ENCODE peak calls at places on chromosomes 2 and 18, in six cellular contexts. W, S, Q, Z, K and X are unnamed samples.
A peak's percentile ranks its signal among the peaks of the same experiment; 100 is the strongest.

GRCh38 chr2:15734871-15735737 is 143.4 kb downstream of the DDX1 start:
- DNase-seq in S (no peak), K (no peak), Q (no peak), Z (no peak), W (no peak), X (no peak)

GRCh38 chr18:57438669-57439616 is 3.8 kb downstream of the ONECUT2 start:
- DNase-seq in Z (no peak), S (no peak), W (no peak), K (no peak), Q (no peak), X (no peak)

GRCh38 chr2:20057268-20057667 is 5.8 kb upstream of the LAPTM4A start:
- DNase-seq in Z (no peak), W (no peak), K (no peak), S (no peak), Q (no peak), X (no peak)

GRCh38 chr18:67513285-67513684 is 3.2 kb downstream of the DSEL start:
- DNase-seq in Z (no peak), Q (no peak), S (no peak), W (no peak), K (no peak), X (peak; percentile 38)

GRCh38 chr18:54767094-54767493 is 61.2 kb upstream of the RAB27B start:
- DNase-seq in K (no peak), S (no peak), Q (no peak), Z (no peak), W (peak; percentile 77), X (no peak)

GRCh38 chr2:64491426-64491825 is 32.7 kb upstream of the AFTPH start:
- DNase-seq in Z (peak; percentile 10), Q (no peak), W (no peak), S (peak; percentile 47), K (peak; percentile 59), X (peak; percentile 40)

GRCh38 chr2:25570161-25570840 is 103.1 kb downstream of the DTNB start:
- DNase-seq in K (peak; percentile 59), S (no peak), Q (no peak), Z (no peak), W (no peak), X (peak; percentile 76)

GRCh38 chr2:18473241-18473841 is 87.1 kb downstream of the RDH14 start:
- DNase-seq in K (peak; percentile 88), Z (no peak), S (peak; percentile 76), W (peak; percentile 35), Q (no peak), X (peak; percentile 66)

GRCh38 chr2:228602277-228602676 is 420.8 kb upstream of the SPHKAP start:
- DNase-seq in Z (no peak), K (peak; percentile 23), S (peak; percentile 79), Q (no peak), W (no peak), X (no peak)

GRCh38 chr18:71362140-71362539 is 1073.3 kb downstream of the SOCS6 start:
- DNase-seq in K (no peak), Q (no peak), S (no peak), Z (no peak), W (no peak), X (no peak)

GRCh38 chr2:72694715-72695496 is 130.9 kb downstream of the EXOC6B start:
- DNase-seq in Q (no peak), K (peak; percentile 81), W (peak; percentile 43), Z (no peak), S (peak; percentile 50), X (peak; percentile 62)

GRCh38 chr18:35810505-35810904 is 162.0 kb upstream of the RMP24 start:
- DNase-seq in S (no peak), Q (no peak), K (no peak), Z (no peak), W (no peak), X (no peak)

GRCh38 chr2:24926602-24927252 is 6.7 kb upstream of the ADCY3 start:
- DNase-seq in K (peak; percentile 61), W (peak; percentile 28), S (no peak), Q (no peak), Z (no peak), X (peak; percentile 18)

GRCh38 chr2:33202641-33203345 is 256.0 kb downstream of the LTBP1 start:
- DNase-seq in Z (no peak), S (no peak), Q (no peak), W (no peak), K (no peak), X (no peak)

GRCh38 chr2:167438206-167438605 is 549.9 kb downstream of the XIRP2 start:
- DNase-seq in Q (no peak), K (no peak), W (no peak), Z (no peak), S (no peak), X (peak; percentile 51)

GRCh38 chr2:226721541-226721940 is 78.1 kb downstream of the IRS1 start:
- DNase-seq in S (no peak), W (no peak), K (peak; percentile 65), Z (no peak), Q (no peak), X (peak; percentile 29)

GRCh38 chr2:102168026-102168425 is 18.8 kb upstream of the IL1RL2 start:
- DNase-seq in Q (no peak), W (no peak), K (no peak), Z (no peak), S (no peak), X (no peak)

DNA sequence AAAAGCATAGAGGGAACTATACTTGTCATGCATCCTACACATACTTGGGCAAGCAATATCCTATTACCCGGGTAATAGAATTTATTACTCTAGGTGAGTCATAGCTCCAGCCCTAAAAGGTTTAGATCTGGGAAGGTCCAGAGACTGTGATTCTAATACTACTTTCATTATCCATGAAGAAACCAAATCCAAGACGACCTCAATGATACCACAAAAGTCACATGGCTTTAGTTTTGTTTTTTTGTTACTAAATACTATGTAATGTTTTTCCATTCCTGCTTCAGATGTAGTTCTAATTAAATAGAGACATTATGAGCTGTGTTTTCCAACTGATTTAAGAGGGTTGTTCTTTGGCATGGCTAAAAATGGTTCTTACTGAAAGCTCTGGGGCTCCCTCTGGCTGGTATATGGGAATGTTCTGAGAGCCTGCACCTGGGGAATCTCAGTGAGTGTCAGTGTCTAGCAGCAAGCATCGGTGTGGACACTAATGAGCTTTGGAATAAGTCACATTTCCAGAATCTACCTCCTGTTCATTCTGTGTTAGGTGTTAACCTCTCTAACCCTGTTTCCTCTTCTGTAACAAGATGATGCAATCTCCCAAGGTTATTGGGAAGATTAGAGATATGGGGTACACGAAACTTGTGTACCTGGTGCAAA is 20.5 kb upstream of the IL1RL2 start:
- DNase-seq in W (peak; percentile 66), K (peak; percentile 80), Z (no peak), Q (no peak), S (peak; percentile 74), X (no peak)
- TF ChIP-seq CTCF in W (peak; percentile 81), K (peak; percentile 76), Z (peak; percentile 68), Q (peak; percentile 79), S (peak; percentile 81), X (peak; percentile 34)

DNA sequence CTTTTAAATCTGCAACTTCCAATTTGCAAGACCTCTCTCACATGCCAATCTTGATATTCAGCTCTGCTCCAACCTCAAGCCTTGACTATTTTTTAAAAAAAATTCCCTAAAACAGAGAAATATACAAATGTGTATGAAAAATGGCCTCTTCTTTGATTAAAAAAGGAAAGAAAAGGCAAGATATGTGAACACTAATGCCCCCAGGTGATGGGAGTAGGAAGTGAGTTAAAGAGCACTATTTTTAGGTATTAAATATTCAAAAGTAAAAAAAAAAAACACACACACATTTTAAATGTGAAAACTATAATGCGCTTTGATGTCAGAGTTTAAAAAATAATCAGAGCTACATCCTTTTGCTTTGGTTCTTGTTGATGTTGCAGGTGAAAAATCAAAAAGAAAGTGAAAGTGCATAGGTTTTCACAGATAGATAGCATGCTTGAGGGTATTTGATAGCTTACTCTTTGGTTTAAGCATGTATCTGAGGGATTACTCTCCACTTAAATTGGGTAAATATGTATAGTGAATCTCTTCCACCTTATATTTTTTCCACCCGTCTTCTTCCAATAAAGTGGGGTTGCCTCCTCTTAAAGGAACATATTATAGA is 406.0 kb upstream of the POU3F3 start:
- DNase-seq in W (no peak), K (no peak), Q (no peak), S (no peak), Z (no peak), X (no peak)
- TF ChIP-seq CTCF in W (no peak), K (peak; percentile 25), Q (peak; percentile 67), S (no peak), Z (peak; percentile 27), X (no peak)

GRCh38 chr2:120007851-120008250 is 5.0 kb upstream of the EPB41L5 start:
- DNase-seq in K (no peak), Q (no peak), S (no peak), W (no peak), Z (no peak), X (no peak)

GRCh38 chr2:120004254-120004653 is 8.6 kb upstream of the EPB41L5 start:
- DNase-seq in Q (no peak), K (no peak), W (no peak), S (no peak), Z (no peak), X (no peak)

GRCh38 chr2:120001461-120001860 is 11.4 kb upstream of the EPB41L5 start:
- DNase-seq in Q (no peak), W (no peak), Z (no peak), K (no peak), S (no peak), X (no peak)

DNA sequence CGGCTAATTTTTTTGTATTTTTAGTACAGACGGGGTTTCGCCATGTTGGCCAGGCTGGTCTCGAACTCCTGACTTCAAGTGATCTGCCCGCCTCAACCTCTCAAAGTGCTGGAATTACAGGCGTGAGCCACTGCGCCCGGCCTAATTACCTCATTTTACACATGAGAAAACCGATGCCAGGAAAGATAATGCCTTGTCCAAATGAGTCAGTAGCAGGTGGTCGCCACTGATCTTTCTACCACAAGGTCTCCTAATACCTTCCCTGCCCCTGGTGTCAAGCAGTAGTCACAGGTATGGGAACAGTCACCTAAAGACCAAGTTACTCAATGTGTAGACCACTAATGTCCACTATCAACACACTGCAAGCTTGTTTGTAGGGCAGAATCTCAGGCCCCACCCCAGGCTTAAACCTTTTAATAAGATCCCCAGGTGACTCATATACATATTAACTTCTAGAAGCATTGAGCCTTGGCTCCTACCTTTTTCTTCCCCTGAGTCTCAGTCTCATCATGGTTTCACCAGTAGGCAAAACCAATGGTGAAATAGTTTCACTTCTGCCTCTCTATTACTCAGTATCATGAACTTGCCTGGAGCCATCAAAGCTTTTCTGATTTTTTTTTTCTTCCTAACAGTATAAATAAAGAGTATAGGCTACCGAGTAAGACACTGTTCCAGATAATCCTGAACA is 6.9 kb upstream of the EPB41L5 start:
- DNase-seq in Q (no peak), W (no peak), S (no peak), Z (no peak), K (no peak), X (no peak)
- TF ChIP-seq CTCF in Q (no peak), W (no peak), S (no peak), Z (no peak), K (no peak), X (no peak)

GRCh38 chr2:213806125-213806726 is 522.0 kb downstream of the SPAG16 start:
- DNase-seq in K (peak; percentile 51), Z (no peak), W (no peak), Q (no peak), S (peak; percentile 28), X (peak; percentile 45)
- TF ChIP-seq CTCF in K (peak; percentile 52), Z (peak; percentile 67), W (peak; percentile 36), Q (peak; percentile 94), S (peak; percentile 85), X (peak; percentile 22)